ENCODE peak calls at places on chromosomes 4 and X, in six cellular contexts. I is right lobe of liver, N is cardiac muscle cell, V is RWPE1, W is sigmoid colon, U is colonic mucosa. G is an unnamed sample.

GRCh38 chrX:123083924-123084323 is 100.2 kb upstream of the GRIA3 start:
- DNase-seq in I (no peak), N (no peak), V (no peak), W (no peak), U (no peak), G (no peak)

GRCh38 chr4:154088741-154089140 is 299.9 kb upstream of the SFRP2 start:
- DNase-seq in I (no peak), N (no peak), V (no peak), W (no peak), U (no peak), G (no peak)

GRCh38 chr4:71029504-71029903 is 36.1 kb downstream of the DCK start:
- DNase-seq in I (no peak), N (no peak), V (no peak), W (no peak), U (no peak), G (no peak)

GRCh38 chrX:130628522-130628921 is 226.7 kb downstream of the RBMX2 start:
- DNase-seq in I (no peak), N (peak), V (no peak), W (no peak), U (no peak), G (no peak)

GRCh38 chr4:55330241-55330640 is 15.8 kb upstream of the SRD5A3 start:
- DNase-seq in I (no peak), N (no peak), V (no peak), W (no peak), U (no peak), G (no peak)

GRCh38 chr4:166165829-166166420 is 292.9 kb downstream of the TLL1 start:
- DNase-seq in I (no peak), N (peak), V (peak), W (no peak), U (peak), G (no peak)

GRCh38 chrX:40152173-40152705 is 54.5 kb upstream of the BCOR start:
- DNase-seq in I (peak), N (no peak), V (no peak), W (peak), U (peak), G (peak)

GRCh38 chr4:121728066-121728465 is 31.3 kb upstream of the ANXA5 start:
- DNase-seq in I (no peak), N (no peak), V (peak), W (no peak), U (no peak), G (no peak)

GRCh38 chrX:69149466-69150293 is 15.6 kb downstream of the PJA1 start:
- DNase-seq in I (no peak), N (no peak), V (no peak), W (no peak), U (peak), G (peak)

GRCh38 chr4:168390041-168390440 is 71.5 kb upstream of the DDX60 start:
- DNase-seq in I (no peak), N (no peak), V (no peak), W (no peak), U (no peak), G (no peak)

GRCh38 chr4:90958256-90958895 is 831.2 kb downstream of the CCSER1 start:
- DNase-seq in I (no peak), N (no peak), V (peak), W (no peak), U (no peak), G (no peak)
- H3K27ac ChIP-seq in I (no peak), N (no peak), V (no peak), W (no peak), U (no peak), G (no peak)

DNA sequence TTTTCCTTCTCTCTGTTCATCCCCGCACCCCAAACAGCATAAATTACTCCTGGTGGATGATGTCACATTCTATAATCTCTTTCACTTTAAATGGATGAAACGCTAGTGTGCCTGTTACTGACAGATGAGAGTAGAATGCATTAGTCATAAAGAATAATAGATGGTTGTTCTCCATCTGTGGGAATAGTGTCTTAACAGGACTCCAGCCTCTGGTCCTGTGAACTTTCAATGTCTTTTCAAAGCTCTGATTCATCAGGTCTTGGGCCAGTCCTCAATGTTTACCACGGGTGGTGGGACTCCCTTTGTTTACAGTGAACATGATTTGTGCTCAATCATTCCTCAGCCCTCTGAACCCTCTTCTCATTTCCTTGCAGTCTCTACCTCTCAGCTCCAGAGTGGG is 182.6 kb downstream of the GABRB1 start:
- DNase-seq in I (no peak), N (no peak), V (peak), W (no peak), U (no peak), G (no peak)
- H3K27ac ChIP-seq in I (no peak), N (no peak), V (no peak), W (no peak), U (no peak), G (no peak)

GRCh38 chrX:71367396-71367795 is 1.2 kb downstream of the TAF1 start:
- DNase-seq in I (no peak), N (no peak), V (no peak), W (no peak), U (no peak), G (no peak)
- H3K27ac ChIP-seq in I (no peak), N (peak), V (peak), W (peak), U (peak), G (peak)

GRCh38 chr4:3461515-3462291 is 1.4 kb upstream of the DOK7 start:
- DNase-seq in I (peak), N (no peak), V (peak), W (no peak), U (peak), G (peak)
- H3K27ac ChIP-seq in I (no peak), N (no peak), V (peak), W (no peak), U (no peak), G (no peak)

GRCh38 chr4:88985088-88985779 is 71.8 kb downstream of the FAM13A start:
- DNase-seq in I (no peak), N (no peak), V (peak), W (no peak), U (no peak), G (no peak)
- H3K27ac ChIP-seq in I (no peak), N (no peak), V (no peak), W (no peak), U (no peak), G (no peak)

G was measured in spleen.